ENCODE peak calls at places on chromosomes 3 and 15, in six cellular contexts. G is endothelial cell of umbilical vein, D is ascending aorta, W is IMR-90, I is endodermal cell, B is PC-9. M is an unnamed sample.
A peak's percentile ranks its signal among the peaks of the same experiment; 100 is the strongest.

GRCh38 chr15:97791824-97792792 is 168.4 kb upstream of the ARRDC4 start:
- DNase-seq in G (no peak), D (no peak), W (no peak), I (peak; percentile 73), B (no peak), M (no peak)

GRCh38 chr15:54816406-54816805 is 380.3 kb downstream of the RSL24D1 start:
- DNase-seq in G (no peak), D (no peak), W (no peak), I (no peak), B (no peak), M (no peak)

GRCh38 chr15:27844018-27844666 is 255.0 kb downstream of the OCA2 start:
- DNase-seq in G (no peak), D (no peak), W (peak; percentile 82), I (no peak), B (no peak), M (no peak)

GRCh38 chr3:197545111-197545510 is 10.7 kb downstream of the BDH1 start:
- DNase-seq in G (no peak), D (no peak), W (no peak), I (no peak), B (no peak), M (no peak)

GRCh38 chr3:57980416-57980815 is 27.8 kb upstream of the FLNB start:
- DNase-seq in G (no peak), D (no peak), W (no peak), I (peak; percentile 19), B (no peak), M (no peak)

GRCh38 chr3:113339616-113340244 is 101.6 kb downstream of the CFAP44 start:
- DNase-seq in G (no peak), D (no peak), W (no peak), I (peak; percentile 59), B (no peak), M (no peak)

GRCh38 chr3:10343526-10343925 is 22.6 kb upstream of the SEC13 start:
- DNase-seq in G (no peak), D (no peak), W (no peak), I (no peak), B (no peak), M (no peak)

GRCh38 chr3:22231061-22231460 is 480.1 kb upstream of the ZNF385D start:
- DNase-seq in G (no peak), D (no peak), W (no peak), I (no peak), B (no peak), M (no peak)

GRCh38 chr3:134711284-134711683 is 60.5 kb upstream of the KY start:
- DNase-seq in G (no peak), D (no peak), W (peak; percentile 8), I (no peak), B (no peak), M (no peak)

GRCh38 chr3:138684411-138684810 is 75.8 kb downstream of the FAIM start:
- DNase-seq in G (peak; percentile 49), D (no peak), W (no peak), I (no peak), B (no peak), M (no peak)

GRCh38 chr3:18725668-18726407 is 300.7 kb upstream of the SATB1 start:
- DNase-seq in G (no peak), D (no peak), W (no peak), I (no peak), B (no peak), M (no peak)

GRCh38 chr15:77120576-77120975 is 49.7 kb upstream of the TSPAN3 start:
- DNase-seq in G (no peak), D (no peak), W (no peak), I (no peak), B (no peak), M (no peak)

GRCh38 chr3:58013099-58013498 is 4.9 kb downstream of the FLNB start:
- DNase-seq in G (no peak), D (no peak), W (no peak), I (no peak), B (no peak), M (no peak)

GRCh38 chr15:63971427-63971805 is 74.9 kb downstream of the DAPK2 start:
- DNase-seq in G (no peak), D (no peak), W (no peak), I (peak; percentile 66), B (no peak), M (no peak)

GRCh38 chr3:126259411-126260391 is 79.3 kb upstream of the ALDH1L1 start:
- DNase-seq in G (peak; percentile 54), D (peak; percentile 36), W (peak; percentile 10), I (peak; percentile 86), B (peak; percentile 31), M (no peak)

GRCh38 chr3:41933154-41933676 is 28.7 kb downstream of the ULK4 start:
- DNase-seq in G (peak; percentile 21), D (no peak), W (peak; percentile 78), I (no peak), B (peak; percentile 29), M (peak; percentile 56)

GRCh38 chr15:79028411-79028964 is 62.1 kb downstream of the RASGRF1 start:
- DNase-seq in G (peak; percentile 31), D (no peak), W (peak; percentile 20), I (peak; percentile 91), B (peak; percentile 46), M (no peak)

GRCh38 chr3:36840453-36840921 is 76.1 kb upstream of the DCLK3 start:
- DNase-seq in G (no peak), D (no peak), W (no peak), I (no peak), B (no peak), M (no peak)

GRCh38 chr3:131772278-131772893 is 262.4 kb downstream of the CPNE4 start:
- DNase-seq in G (no peak), D (no peak), W (no peak), I (no peak), B (no peak), M (no peak)

DNA sequence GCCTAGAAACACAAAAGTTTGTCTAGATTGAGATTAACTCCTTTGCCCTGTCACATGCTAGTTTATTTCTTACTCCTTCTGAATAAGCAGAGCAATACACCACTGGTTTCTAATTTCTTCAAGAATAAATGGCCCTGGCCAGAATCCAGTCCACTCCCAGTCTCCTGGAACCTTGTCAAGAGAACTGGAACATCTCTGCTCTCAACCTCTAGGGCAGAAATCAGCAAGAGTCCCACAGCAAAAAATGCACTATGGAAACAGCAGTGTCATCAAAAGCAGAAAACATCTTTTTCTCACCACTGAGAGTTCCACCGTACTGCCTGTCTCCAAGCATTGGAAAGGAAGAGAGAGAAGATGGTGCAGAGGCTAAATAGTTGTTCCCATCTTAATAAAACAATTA is 35.9 kb upstream of the PPP2R3A start:
- DNase-seq in G (no peak), D (no peak), W (peak; percentile 46), I (no peak), B (peak; percentile 21), M (peak; percentile 57)
- TF ChIP-seq CTCF in G (no peak), D (no peak), W (no peak), I (no peak), B (no peak), M (peak; percentile 31)

DNA sequence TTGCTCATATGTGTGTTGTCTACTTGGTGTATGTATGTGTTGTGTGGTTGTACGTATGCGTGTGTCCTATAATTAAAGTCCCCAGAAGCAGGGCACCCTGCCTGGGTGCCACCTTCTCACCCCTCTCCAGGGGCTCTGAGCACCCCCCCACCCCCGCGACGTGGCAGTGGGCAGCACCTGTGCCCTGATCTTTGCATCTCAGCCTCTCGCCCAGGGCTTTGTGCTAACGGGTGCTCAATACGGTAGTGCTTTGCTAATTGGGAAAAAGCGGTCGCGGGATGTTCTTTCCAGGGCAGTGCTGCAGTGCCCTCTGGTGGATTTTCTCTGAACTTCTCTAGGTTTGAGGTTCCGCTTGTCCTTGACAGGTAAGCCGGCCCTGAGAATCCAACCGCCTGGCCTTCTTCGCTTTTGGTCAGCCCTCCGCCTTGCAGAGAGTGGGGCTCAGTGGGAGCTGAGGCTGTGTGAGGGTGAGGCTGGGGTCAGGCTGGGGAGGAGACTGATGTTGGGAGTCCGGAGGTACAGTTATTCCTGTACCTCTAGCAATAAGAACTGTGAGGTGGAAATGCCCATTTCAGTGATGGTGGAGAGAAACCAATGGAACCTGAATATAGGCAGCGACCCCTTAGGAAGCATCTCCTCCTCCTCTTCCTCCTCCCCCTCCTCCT is 17.6 kb upstream of the EPHB3 start:
- DNase-seq in G (peak; percentile 70), D (no peak), W (peak; percentile 69), I (peak; percentile 97), B (peak; percentile 89), M (no peak)
- H3K27me3 ChIP-seq in G (peaks cover 5% of the 10 kb centered on the region), D (no peaks in the 10 kb centered on the region), W (peaks cover 52% of the 10 kb centered on the region), I (peaks cover 5% of the 10 kb centered on the region), B (peaks cover 50% of the 10 kb centered on the region), M (peaks cover 11% of the 10 kb centered on the region)

DNA sequence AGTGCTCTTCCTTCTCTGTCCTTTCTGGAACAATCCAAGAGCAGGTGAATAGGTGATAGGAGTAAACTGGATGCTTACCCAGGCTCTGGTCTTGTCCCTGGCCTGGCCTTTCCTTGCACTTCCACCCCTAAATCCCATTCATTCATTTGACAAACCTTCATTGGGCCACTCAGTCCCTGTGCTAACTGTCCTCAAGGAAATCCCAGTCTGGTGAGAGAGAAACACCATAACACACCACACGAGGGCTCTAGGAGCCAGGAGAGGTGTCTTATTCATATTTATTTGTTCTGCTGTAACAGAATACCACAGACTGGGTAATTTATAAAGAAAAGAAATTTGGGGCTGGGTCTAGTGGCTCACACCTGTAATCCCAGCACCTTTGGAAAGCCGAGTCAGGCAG is 22.8 kb downstream of the EFCC1 start:
- DNase-seq in G (peak; percentile 52), D (no peak), W (peak; percentile 28), I (peak; percentile 30), B (peak; percentile 32), M (no peak)
- TF ChIP-seq CTCF in G (peak; percentile 17), D (no peak), W (peak; percentile 33), I (peak; percentile 60), B (peak; percentile 57), M (peak; percentile 11)

GRCh38 chr3:124584245-124584551 is 146.1 kb upstream of the UMPS start:
- DNase-seq in G (no peak), D (no peak), W (no peak), I (no peak), B (no peak), M (no peak)

GRCh38 chr3:124582621-124583437 is 147.4 kb upstream of the UMPS start:
- DNase-seq in G (no peak), D (no peak), W (no peak), I (no peak), B (no peak), M (no peak)

GRCh38 chr3:124587053-124587408 is 143.2 kb upstream of the UMPS start:
- DNase-seq in G (no peak), D (no peak), W (no peak), I (peak; percentile 79), B (peak; percentile 56), M (no peak)

GRCh38 chr3:124586126-124587052 is 143.9 kb upstream of the UMPS start:
- DNase-seq in G (no peak), D (no peak), W (no peak), I (peak; percentile 87), B (no peak), M (no peak)

DNA sequence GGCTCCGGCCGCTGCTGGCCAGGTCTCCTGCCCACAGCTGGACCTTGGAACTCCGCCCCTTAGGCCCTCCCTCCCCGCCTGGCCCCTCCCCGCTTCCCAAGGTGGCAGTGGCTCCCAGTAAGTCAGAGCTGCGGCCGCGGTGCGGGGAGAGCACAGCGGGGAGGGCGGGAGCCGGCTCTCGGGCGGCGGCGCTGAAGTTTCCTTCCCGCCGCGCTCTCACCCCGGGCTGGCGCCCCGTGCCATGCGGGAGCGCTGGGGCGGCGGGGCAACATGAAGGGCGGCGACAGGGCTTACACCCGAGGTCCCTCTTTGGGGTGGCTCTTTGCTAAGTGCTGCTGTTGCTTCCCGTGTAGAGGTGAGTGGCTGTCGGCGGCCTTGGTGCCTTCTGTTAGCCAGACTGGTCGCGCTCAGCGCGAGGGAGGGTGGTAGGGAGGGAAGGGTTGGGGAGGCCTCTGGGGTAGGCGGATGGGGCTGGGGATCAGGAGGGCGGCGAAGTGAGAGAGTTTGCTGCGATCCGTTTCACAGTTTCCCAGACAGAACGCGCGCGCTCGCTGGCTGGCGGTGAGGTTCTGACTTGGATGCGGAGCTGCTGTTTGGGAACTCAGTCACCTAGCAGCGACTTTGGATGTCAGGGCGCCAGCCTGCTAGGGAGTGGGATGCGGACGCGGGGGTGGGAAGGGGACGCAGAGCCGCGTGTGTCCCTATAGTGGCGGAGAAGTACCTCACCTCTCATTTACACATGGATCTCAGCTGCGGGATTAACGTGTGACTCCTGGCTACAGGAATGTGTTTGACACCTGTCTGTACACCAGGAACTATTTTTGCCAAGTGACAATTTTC is 145.5 kb upstream of the UMPS start:
- DNase-seq in G (peak; percentile 55), D (peak; percentile 31), W (peak; percentile 22), I (peak; percentile 94), B (peak; percentile 84), M (no peak)
- H3K27me3 ChIP-seq in G (peaks cover 21% of the 10 kb centered on the region), D (no peaks in the 10 kb centered on the region), W (peaks cover 56% of the 10 kb centered on the region), I (peaks cover 33% of the 10 kb centered on the region), B (peaks cover 22% of the 10 kb centered on the region), M (peaks cover 27% of the 10 kb centered on the region)